ENCODE peak calls at places on chromosomes 1 and 21, in ten cellular contexts. M is NCI-H748 treated with DMSO at 0.1 percent for 48 hours; W is stimulated activated CD4-positive, alpha-beta T cell treated with anti-CD3 and anti-CD28 coated beads, Interleukin-2, amount 100 ng/mL, for 4 hours; G is lower lobe of right lung; A is HEK293T; D is hepatic stellate cell; T is EL; Z is ELF-1; U is activated CD4-positive, alpha-beta memory T cell treated with anti-CD3 and anti-CD28 coated beads, Interleukin-2, amount 10 ng/mL, durations not matched to agents 7 days and 5 days; Q is NCI-H524 treated with DMSO at 0.1 percent for 48 hours. K is an unnamed sample.
A peak's percentile ranks its signal among the peaks of the same experiment; 100 is the strongest.

GRCh38 chr1:24364605-24364974 is 45.4 kb downstream of the GRHL3 start:
- DNase-seq in D (no peak), M (no peak), Q (no peak), A (no peak), Z (no peak), W (no peak), G (no peak), U (no peak), T (no peak), K (no peak)

GRCh38 chr1:207825719-207826556 is 74.1 kb downstream of the CD46 start:
- DNase-seq in Z (no peak), T (peak; percentile 80), M (no peak), A (no peak), G (peak; percentile 90), W (peak; percentile 79), U (peak; percentile 92), Q (no peak), D (peak; percentile 84), K (peak; percentile 64)

GRCh38 chr1:116927049-116927798 is 17.5 kb downstream of the PTGFRN start:
- DNase-seq in M (no peak), U (no peak), A (no peak), D (no peak), T (no peak), G (no peak), Q (no peak), W (no peak), Z (no peak), K (no peak)

GRCh38 chr1:201456499-201457309 is 12.3 kb downstream of the PHLDA3 start:
- DNase-seq in U (no peak), G (peak; percentile 70), Z (peak; percentile 73), Q (no peak), T (peak; percentile 97), D (peak; percentile 82), W (no peak), A (no peak), M (no peak), K (peak; percentile 63)

GRCh38 chr1:203666621-203667020 is 40.0 kb downstream of the ATP2B4 start:
- DNase-seq in M (no peak), T (no peak), D (no peak), Z (no peak), W (no peak), G (no peak), U (no peak), A (no peak), Q (no peak), K (peak; percentile 48)

GRCh38 chr1:94109478-94109877 is 11.5 kb downstream of the ABCA4 start:
- DNase-seq in G (no peak), M (no peak), D (no peak), Q (no peak), U (no peak), W (no peak), Z (no peak), T (no peak), A (no peak), K (no peak)

GRCh38 chr1:205286335-205286950 is 35.1 kb downstream of the NUAK2 start:
- DNase-seq in D (peak; percentile 63), G (no peak), Z (no peak), M (no peak), Q (no peak), U (peak; percentile 94), W (no peak), T (peak; percentile 63), A (no peak), K (no peak)

GRCh38 chr1:12712929-12713328 is 3.0 kb upstream of the AADACL3 start:
- DNase-seq in G (no peak), D (no peak), M (no peak), W (no peak), U (no peak), A (no peak), Z (peak; percentile 7), Q (no peak), T (no peak), K (no peak)

GRCh38 chr1:173888749-173889148 is 20.6 kb downstream of the ZBTB37 start:
- DNase-seq in Z (no peak), T (no peak), U (no peak), G (no peak), D (no peak), M (no peak), A (no peak), Q (no peak), W (no peak), K (no peak)

GRCh38 chr1:78333426-78334012 is 157.3 kb upstream of the PTGFR start:
- DNase-seq in U (no peak), M (no peak), G (no peak), A (peak; percentile 64), T (peak; percentile 8), D (no peak), Q (no peak), W (no peak), Z (no peak), K (peak; percentile 43)

GRCh38 chr1:148289647-148290046 is 137.6 kb upstream of the NBPF11 start:
- DNase-seq in Q (no peak), M (no peak), T (no peak), Z (no peak), W (no peak), G (no peak), D (no peak), A (no peak), U (no peak), K (no peak)

GRCh38 chr21:46425061-46425460 is 33.6 kb upstream of the DIP2A start:
- DNase-seq in Z (no peak), M (no peak), A (no peak), T (no peak), D (no peak), U (no peak), Q (peak; percentile 44), G (peak; percentile 30), W (no peak), K (no peak)

GRCh38 chr1:62720946-62721554 is 32.9 kb upstream of the DOCK7 start:
- DNase-seq in A (no peak), U (no peak), T (no peak), D (no peak), M (no peak), Z (peak; percentile 18), G (no peak), Q (no peak), W (no peak), K (peak; percentile 87)

GRCh38 chr1:229221106-229222019 is 49.5 kb upstream of the RAB4A start:
- DNase-seq in M (peak; percentile 88), Q (no peak), A (peak; percentile 35), G (peak; percentile 52), W (no peak), T (no peak), U (no peak), Z (no peak), D (no peak), K (peak; percentile 19)

GRCh38 chr21:36068748-36069398 is 951 bp upstream of the CBR1 start:
- DNase-seq in Z (no peak), G (no peak), U (no peak), A (no peak), D (no peak), W (no peak), Q (no peak), M (no peak), T (no peak), K (no peak)

GRCh38 chr1:110421159-110421777 is 13.8 kb upstream of the LAMTOR5 start:
- DNase-seq in T (peak; percentile 60), M (no peak), G (no peak), A (no peak), Z (no peak), D (peak; percentile 51), U (peak; percentile 46), W (no peak), Q (no peak), K (no peak)

GRCh38 chr1:151803164-151803563 is 2.1 kb downstream of the LINGO4 start:
- DNase-seq in Q (no peak), G (no peak), W (no peak), Z (no peak), D (no peak), T (no peak), U (no peak), M (no peak), A (no peak), K (no peak)

GRCh38 chr21:32427958-32428623 is 15.6 kb downstream of the EVA1C start:
- DNase-seq in G (no peak), W (no peak), Q (no peak), A (no peak), T (no peak), Z (peak; percentile 28), U (no peak), M (no peak), D (no peak), K (no peak)

GRCh38 chr1:179550753-179551682 is 24.7 kb downstream of the NPHS2 start:
- DNase-seq in U (no peak), W (no peak), Z (peak; percentile 30), D (no peak), T (peak; percentile 77), G (no peak), Q (no peak), A (no peak), M (no peak), K (peak; percentile 39)

GRCh38 chr1:11893907-11894251 is 32.3 kb downstream of the KIAA2013 start:
- DNase-seq in U (peak; percentile 74), W (peak; percentile 47), D (peak; percentile 81), T (peak; percentile 35), Z (peak; percentile 71), M (peak; percentile 28), A (peak; percentile 81), Q (no peak), G (peak; percentile 77), K (peak; percentile 66)

GRCh38 chr1:171366099-171366498 is 52.1 kb downstream of the FMO4 start:
- DNase-seq in Z (no peak), M (no peak), D (no peak), T (no peak), U (no peak), G (no peak), Q (no peak), A (no peak), W (no peak), K (no peak)

GRCh38 chr1:243595527-243596206 is 254.4 kb downstream of the AKT3 start:
- DNase-seq in D (no peak), W (no peak), Z (no peak), Q (no peak), T (peak; percentile 36), U (peak; percentile 35), A (no peak), G (no peak), M (no peak), K (no peak)

GRCh38 chr1:214117780-214118179 is 130.0 kb downstream of the PROX1 start:
- DNase-seq in T (no peak), W (no peak), G (no peak), M (no peak), U (no peak), Z (no peak), Q (no peak), D (no peak), A (no peak), K (no peak)

GRCh38 chr21:45019076-45019886 is 55.1 kb upstream of the ADARB1 start:
- DNase-seq in A (no peak), D (peak; percentile 64), W (no peak), U (no peak), Q (no peak), T (peak; percentile 50), M (no peak), G (peak; percentile 48), Z (no peak), K (no peak)

GRCh38 chr1:169745015-169745861 is 11.4 kb upstream of the SELE start:
- DNase-seq in D (no peak), W (no peak), T (no peak), Q (no peak), A (no peak), G (no peak), M (no peak), U (no peak), Z (peak; percentile 6), K (peak; percentile 86)

GRCh38 chr1:187203257-187203656 is 374.5 kb downstream of the PLA2G4A start:
- DNase-seq in Q (no peak), T (peak; percentile 46), G (no peak), M (no peak), U (no peak), D (no peak), Z (peak; percentile 12), A (no peak), W (no peak), K (no peak)